ENCODE peak calls at places on chromosomes 16 and 17, in five cellular contexts. N is type B pancreatic cell; X is epithelial cell of esophagus; K is stimulated activated CD8-positive, alpha-beta memory T cell treated with anti-CD3 and anti-CD28 coated beads, Interleukin-4, amount 100 ng/mL, for 48 hours; P is activated CD8-positive, alpha-beta T cell treated with anti-CD3 and anti-CD28 coated beads for 36 hours. Z is an unnamed sample.

GRCh38 chr17:76599699-76600460 is 14.2 kb upstream of the ST6GALNAC2 start:
- DNase-seq in N (no peak), X (peak), K (no peak), P (no peak), Z (no peak)

GRCh38 chr16:57235128-57236092 is 9.6 kb upstream of the ARL2BP start:
- DNase-seq in N (no peak), X (peak), K (peak), P (peak), Z (peak)

GRCh38 chr16:1790611-1791255 is 2.8 kb downstream of the IGFALS start:
- DNase-seq in N (no peak), X (no peak), K (no peak), P (no peak), Z (no peak)

GRCh38 chr17:11980813-11981212 is 16.5 kb downstream of the ZNF18 start:
- DNase-seq in N (no peak), X (peak), K (no peak), P (no peak), Z (no peak)

GRCh38 chr16:14364386-14365199 is 265.5 kb downstream of the PARN start:
- DNase-seq in N (no peak), X (peak), K (no peak), P (no peak), Z (no peak)

GRCh38 chr17:58176200-58176599 is 9.4 kb downstream of the OR4D2 start:
- DNase-seq in N (no peak), X (peak), K (no peak), P (no peak), Z (no peak)

GRCh38 chr17:37488009-37488604 is 1.6 kb upstream of the DUSP14 start:
- DNase-seq in N (no peak), X (peak), K (no peak), P (no peak), Z (no peak)

GRCh38 chr17:50272711-50273653 is 1.3 kb upstream of the TMEM92 start:
- DNase-seq in N (peak), X (no peak), K (peak), P (peak), Z (no peak)

GRCh38 chr17:61443475-61443882 is 8.7 kb upstream of the TBX4 start:
- DNase-seq in N (no peak), X (no peak), K (no peak), P (no peak), Z (no peak)

GRCh38 chr17:50638851-50639767 is 4.4 kb downstream of the ABCC3 start:
- DNase-seq in N (no peak), X (peak), K (no peak), P (no peak), Z (no peak)

GRCh38 chr17:72603346-72604242 is 482.8 kb downstream of the SOX9 start:
- DNase-seq in N (no peak), X (no peak), K (no peak), P (no peak), Z (no peak)

GRCh38 chr16:89828870-89829629 is 775 bp downstream of the SPIRE2 start:
- DNase-seq in N (no peak), X (no peak), K (no peak), P (no peak), Z (no peak)

GRCh38 chr17:69417545-69418483 is 3.3 kb downstream of the MAP2K6 start:
- DNase-seq in N (no peak), X (no peak), K (no peak), P (no peak), Z (no peak)

GRCh38 chr16:49827806-49828428 is 28.0 kb downstream of the ZNF423 start:
- DNase-seq in N (no peak), X (no peak), K (no peak), P (no peak), Z (no peak)

GRCh38 chr16:11175850-11176341 is 80.1 kb downstream of the SOCS1 start:
- DNase-seq in N (no peak), X (no peak), K (peak), P (peak), Z (no peak)

GRCh38 chr16:88476203-88476602 is 23.1 kb downstream of the ZFPM1 start:
- DNase-seq in N (no peak), X (no peak), K (no peak), P (no peak), Z (no peak)

GRCh38 chr17:4739122-4740024 is at the start of the genes CXCL16 and ZMYND15:
- DNase-seq in N (no peak), X (peak), K (peak), P (peak), Z (no peak)

GRCh38 chr17:49259663-49260010 is 29.1 kb upstream of the PHOSPHO1 start:
- DNase-seq in N (no peak), X (no peak), K (no peak), P (no peak), Z (no peak)

GRCh38 chr16:81547194-81547918 is 102.7 kb downstream of the CMIP start:
- DNase-seq in N (no peak), X (no peak), K (no peak), P (no peak), Z (no peak)

GRCh38 chr16:83070416-83071199 is 443.8 kb downstream of the CDH13 start:
- DNase-seq in N (no peak), X (peak), K (no peak), P (no peak), Z (no peak)

GRCh38 chr17:50176559-50177471 is 11.0 kb downstream of the SGCA start:
- DNase-seq in N (no peak), X (no peak), K (no peak), P (no peak), Z (no peak)

GRCh38 chr16:48955791-48956190 is 325.8 kb downstream of the CBLN1 start:
- DNase-seq in N (no peak), X (no peak), K (no peak), P (no peak), Z (no peak)